ENCODE peak calls at places on chromosomes 5 and 9, in nine cellular contexts. E is activated CD4-positive, alpha-beta T cell treated with anti-CD3 and anti-CD28 coated beads for 48 hours; Y is stimulated activated CD8-positive, alpha-beta memory T cell treated with anti-CD3 and anti-CD28 coated beads, Interleukin-12 subunit alpha, Interleukin-12 subunit beta, amount 100 ng/mL, for 4 hours; I is endothelial cell; X is skeletal muscle cell; Z is T-helper 2 cell; O is Right ventricle myocardium superior; M is iris pigment epithelial cell; C is GOT3. U is an unnamed sample.

GRCh38 chr9:20981486-20981885 is 50.0 kb downstream of the HACD4 start:
- DNase-seq in E (no peak), Y (no peak), I (no peak), X (peak; percentile 41), Z (no peak), O (no peak), M (peak; percentile 70), C (no peak), U (no peak)

GRCh38 chr5:42583322-42583721 is 160.1 kb downstream of the GHR start:
- DNase-seq in E (peak; percentile 30), Y (no peak), I (peak; percentile 60), X (no peak), Z (no peak), O (peak; percentile 50), M (peak; percentile 52), C (no peak), U (no peak)

GRCh38 chr5:151719228-151719861 is 32.6 kb upstream of the SPARC start:
- DNase-seq in E (peak; percentile 51), Y (no peak), I (peak; percentile 51), X (no peak), Z (no peak), O (peak; percentile 52), M (peak; percentile 55), C (no peak), U (no peak)

GRCh38 chr9:34862043-34862442 is 96.0 kb upstream of the PHF24 start:
- DNase-seq in E (no peak), Y (no peak), I (no peak), X (no peak), Z (no peak), O (no peak), M (no peak), C (no peak), U (no peak)

GRCh38 chr9:131875828-131876485 is 136.1 kb upstream of the RAPGEF1 start:
- DNase-seq in E (no peak), Y (no peak), I (no peak), X (no peak), Z (no peak), O (no peak), M (peak; percentile 11), C (no peak), U (no peak)

GRCh38 chr5:149035282-149035882 is 27.5 kb downstream of the SH3TC2 start:
- DNase-seq in E (peak; percentile 80), Y (peak; percentile 24), I (peak; percentile 80), X (no peak), Z (peak; percentile 21), O (peak; percentile 81), M (peak; percentile 80), C (peak; percentile 39), U (peak; percentile 30)

GRCh38 chr5:54234304-54234938 is 76.0 kb downstream of the ARL15 start:
- DNase-seq in E (no peak), Y (no peak), I (no peak), X (no peak), Z (no peak), O (no peak), M (peak; percentile 69), C (no peak), U (no peak)

GRCh38 chr5:169629847-169630548 is 7.1 kb upstream of the DOCK2 start:
- DNase-seq in E (no peak), Y (no peak), I (no peak), X (peak; percentile 66), Z (no peak), O (no peak), M (peak; percentile 76), C (no peak), U (no peak)

GRCh38 chr5:120017523-120017922 is 388.2 kb downstream of the FAM170A start:
- DNase-seq in E (no peak), Y (no peak), I (no peak), X (peak; percentile 20), Z (no peak), O (no peak), M (peak; percentile 46), C (no peak), U (no peak)

GRCh38 chr5:179195561-179196419 is 135.6 kb downstream of the ZNF354C start:
- DNase-seq in E (no peak), Y (no peak), I (no peak), X (no peak), Z (no peak), O (peak; percentile 26), M (no peak), C (no peak), U (no peak)

GRCh38 chr9:128421474-128422010 is 885 bp downstream of the CERCAM start:
- DNase-seq in E (no peak), Y (no peak), I (no peak), X (no peak), Z (no peak), O (peak; percentile 62), M (peak; percentile 31), C (no peak), U (no peak)

GRCh38 chr9:15522130-15522755 is 11.5 kb upstream of the PSIP1 start:
- DNase-seq in E (no peak), Y (no peak), I (no peak), X (no peak), Z (no peak), O (no peak), M (no peak), C (no peak), U (no peak)

GRCh38 chr5:168404366-168404765 is 81.9 kb upstream of the RARS1 start:
- DNase-seq in E (no peak), Y (no peak), I (no peak), X (peak; percentile 94), Z (no peak), O (no peak), M (peak; percentile 93), C (no peak), U (no peak)

GRCh38 chr5:93581738-93582414 is 857 bp upstream of the NR2F1-AS1 start:
- DNase-seq in E (no peak), Y (no peak), I (no peak), X (peak; percentile 41), Z (no peak), O (no peak), M (peak; percentile 86), C (no peak), U (no peak)

GRCh38 chr9:134332841-134333233 is 6.6 kb downstream of the RXRA start:
- DNase-seq in E (no peak), Y (no peak), I (no peak), X (no peak), Z (no peak), O (peak; percentile 39), M (no peak), C (no peak), U (no peak)

GRCh38 chr5:10934789-10935355 is 173.8 kb upstream of the DAP start:
- DNase-seq in E (no peak), Y (no peak), I (no peak), X (no peak), Z (no peak), O (no peak), M (no peak), C (no peak), U (no peak)

GRCh38 chr5:112685929-112686328 is 51.8 kb upstream of the APC start:
- DNase-seq in E (no peak), Y (no peak), I (no peak), X (no peak), Z (no peak), O (no peak), M (no peak), C (no peak), U (no peak)

GRCh38 chr5:56683733-56684132 is 131.6 kb upstream of the MAP3K1 start:
- DNase-seq in E (no peak), Y (no peak), I (no peak), X (no peak), Z (no peak), O (no peak), M (no peak), C (no peak), U (no peak)

GRCh38 chr5:173239233-173239593 is 4.2 kb upstream of the NKX2-5 start:
- DNase-seq in E (no peak), Y (no peak), I (no peak), X (no peak), Z (no peak), O (no peak), M (no peak), C (no peak), U (no peak)

GRCh38 chr9:33025572-33026347 is 687 bp downstream of the DNAJA1 start:
- DNase-seq in E (peak; percentile 79), Y (peak; percentile 74), I (peak; percentile 80), X (no peak), Z (peak; percentile 81), O (peak; percentile 64), M (peak; percentile 45), C (no peak), U (peak; percentile 71)

GRCh38 chr5:10691826-10692785 is 68.9 kb downstream of the DAP start:
- DNase-seq in E (no peak), Y (no peak), I (no peak), X (no peak), Z (no peak), O (no peak), M (peak; percentile 77), C (no peak), U (no peak)

GRCh38 chr9:136774416-136775045 is 10.2 kb upstream of the LCN15 start:
- DNase-seq in E (no peak), Y (no peak), I (no peak), X (no peak), Z (no peak), O (no peak), M (no peak), C (no peak), U (no peak)

GRCh38 chr9:136849960-136850865 is 1.0 kb downstream of the PHPT1 start:
- DNase-seq in E (no peak), Y (no peak), I (no peak), X (no peak), Z (no peak), O (no peak), M (no peak), C (no peak), U (no peak)

GRCh38 chr5:32942225-32942989 is 231.3 kb downstream of the NPR3 start:
- DNase-seq in E (peak; percentile 12), Y (no peak), I (no peak), X (no peak), Z (no peak), O (no peak), M (peak; percentile 28), C (no peak), U (no peak)

GRCh38 chr9:95383845-95384244 is 66.3 kb upstream of the FANCC start:
- DNase-seq in E (no peak), Y (no peak), I (no peak), X (no peak), Z (no peak), O (no peak), M (no peak), C (no peak), U (no peak)